ENCODE peak calls at places on chromosomes 16 and 17, in seven cellular contexts. One of them, this sample, is unnamed.

GRCh38 chr16:55496509-55497145 is 12.2 kb upstream of the LPCAT2 start:
- DNase-seq in frontal cortex: no peak
- DNase-seq in NCI-H69: no peak
- DNase-seq in memory B cell: no peak
- DNase-seq in colonic mucosa: no peak
- DNase-seq in stimulated activated naive B cell treated with anti-CD40 and anti-IgM and Interleukin-4, amounts not matched to agents 10 μg/mL and 1 μg/mL and 100 μg/mL, for 72 hours: no peak
- DNase-seq in left ventricle myocardium inferior: no peak
- DNase-seq in this sample: no peak

GRCh38 chr17:34081269-34081668 is 173.8 kb upstream of the CCL2 start:
- DNase-seq in stimulated activated naive B cell treated with anti-CD40 and anti-IgM and Interleukin-4, amounts not matched to agents 10 μg/mL and 1 μg/mL and 100 μg/mL, for 72 hours: no peak
- DNase-seq in frontal cortex: no peak
- DNase-seq in memory B cell: no peak
- DNase-seq in left ventricle myocardium inferior: no peak
- DNase-seq in NCI-H69: peak; percentile 28
- DNase-seq in colonic mucosa: no peak
- DNase-seq in this sample: no peak

GRCh38 chr17:57136355-57136754 is 51.3 kb downstream of the AKAP1 start:
- DNase-seq in memory B cell: no peak
- DNase-seq in left ventricle myocardium inferior: no peak
- DNase-seq in NCI-H69: no peak
- DNase-seq in colonic mucosa: no peak
- DNase-seq in stimulated activated naive B cell treated with anti-CD40 and anti-IgM and Interleukin-4, amounts not matched to agents 10 μg/mL and 1 μg/mL and 100 μg/mL, for 72 hours: no peak
- DNase-seq in frontal cortex: no peak
- DNase-seq in this sample: no peak

GRCh38 chr17:53227101-53227500 is 595.6 kb upstream of the KIF2B start:
- DNase-seq in NCI-H69: no peak
- DNase-seq in stimulated activated naive B cell treated with anti-CD40 and anti-IgM and Interleukin-4, amounts not matched to agents 10 μg/mL and 1 μg/mL and 100 μg/mL, for 72 hours: no peak
- DNase-seq in left ventricle myocardium inferior: no peak
- DNase-seq in frontal cortex: no peak
- DNase-seq in memory B cell: no peak
- DNase-seq in colonic mucosa: no peak
- DNase-seq in this sample: no peak

GRCh38 chr16:27204232-27204915 is 1.0 kb downstream of the KDM8 start:
- DNase-seq in NCI-H69: peak; percentile 70
- DNase-seq in memory B cell: no peak
- DNase-seq in stimulated activated naive B cell treated with anti-CD40 and anti-IgM and Interleukin-4, amounts not matched to agents 10 μg/mL and 1 μg/mL and 100 μg/mL, for 72 hours: no peak
- DNase-seq in colonic mucosa: no peak
- DNase-seq in left ventricle myocardium inferior: no peak
- DNase-seq in frontal cortex: no peak
- DNase-seq in this sample: no peak

GRCh38 chr16:48165961-48166578 is 10.3 kb upstream of the ABCC12 start:
- DNase-seq in frontal cortex: no peak
- DNase-seq in memory B cell: no peak
- DNase-seq in left ventricle myocardium inferior: no peak
- DNase-seq in NCI-H69: peak; percentile 20
- DNase-seq in colonic mucosa: no peak
- DNase-seq in stimulated activated naive B cell treated with anti-CD40 and anti-IgM and Interleukin-4, amounts not matched to agents 10 μg/mL and 1 μg/mL and 100 μg/mL, for 72 hours: no peak
- DNase-seq in this sample: no peak

GRCh38 chr16:83932955-83933673 is 19.9 kb upstream of the OSGIN1 start:
- DNase-seq in NCI-H69: no peak
- DNase-seq in stimulated activated naive B cell treated with anti-CD40 and anti-IgM and Interleukin-4, amounts not matched to agents 10 μg/mL and 1 μg/mL and 100 μg/mL, for 72 hours: no peak
- DNase-seq in colonic mucosa: no peak
- DNase-seq in left ventricle myocardium inferior: no peak
- DNase-seq in frontal cortex: no peak
- DNase-seq in memory B cell: no peak
- DNase-seq in this sample: no peak

GRCh38 chr17:57566724-57567123 is 178.4 kb downstream of the CCDC182 start:
- DNase-seq in left ventricle myocardium inferior: no peak
- DNase-seq in stimulated activated naive B cell treated with anti-CD40 and anti-IgM and Interleukin-4, amounts not matched to agents 10 μg/mL and 1 μg/mL and 100 μg/mL, for 72 hours: no peak
- DNase-seq in NCI-H69: peak; percentile 94
- DNase-seq in frontal cortex: no peak
- DNase-seq in memory B cell: no peak
- DNase-seq in colonic mucosa: no peak
- DNase-seq in this sample: peak; percentile 47

GRCh38 chr16:76668207-76668725 is 391.1 kb downstream of the CNTNAP4 start:
- DNase-seq in frontal cortex: no peak
- DNase-seq in stimulated activated naive B cell treated with anti-CD40 and anti-IgM and Interleukin-4, amounts not matched to agents 10 μg/mL and 1 μg/mL and 100 μg/mL, for 72 hours: no peak
- DNase-seq in memory B cell: no peak
- DNase-seq in colonic mucosa: no peak
- DNase-seq in NCI-H69: peak; percentile 36
- DNase-seq in left ventricle myocardium inferior: no peak
- DNase-seq in this sample: no peak

GRCh38 chr17:78899361-78900260 is 3.4 kb downstream of the CEP295NL start:
- DNase-seq in left ventricle myocardium inferior: peak; percentile 76
- DNase-seq in memory B cell: no peak
- DNase-seq in frontal cortex: no peak
- DNase-seq in stimulated activated naive B cell treated with anti-CD40 and anti-IgM and Interleukin-4, amounts not matched to agents 10 μg/mL and 1 μg/mL and 100 μg/mL, for 72 hours: no peak
- DNase-seq in NCI-H69: no peak
- DNase-seq in colonic mucosa: no peak
- DNase-seq in this sample: no peak

GRCh38 chr16:87234601-87235000 is 82.6 kb downstream of the C16orf95 start:
- DNase-seq in frontal cortex: no peak
- DNase-seq in memory B cell: no peak
- DNase-seq in NCI-H69: no peak
- DNase-seq in left ventricle myocardium inferior: no peak
- DNase-seq in colonic mucosa: no peak
- DNase-seq in stimulated activated naive B cell treated with anti-CD40 and anti-IgM and Interleukin-4, amounts not matched to agents 10 μg/mL and 1 μg/mL and 100 μg/mL, for 72 hours: no peak
- DNase-seq in this sample: no peak

GRCh38 chr16:57104706-57105105 is 12.3 kb downstream of the CPNE2 start:
- DNase-seq in stimulated activated naive B cell treated with anti-CD40 and anti-IgM and Interleukin-4, amounts not matched to agents 10 μg/mL and 1 μg/mL and 100 μg/mL, for 72 hours: no peak
- DNase-seq in memory B cell: no peak
- DNase-seq in left ventricle myocardium inferior: no peak
- DNase-seq in colonic mucosa: no peak
- DNase-seq in NCI-H69: no peak
- DNase-seq in frontal cortex: no peak
- DNase-seq in this sample: no peak

GRCh38 chr16:21590791-21591190 is 8.6 kb upstream of the METTL9 start:
- DNase-seq in frontal cortex: no peak
- DNase-seq in stimulated activated naive B cell treated with anti-CD40 and anti-IgM and Interleukin-4, amounts not matched to agents 10 μg/mL and 1 μg/mL and 100 μg/mL, for 72 hours: no peak
- DNase-seq in left ventricle myocardium inferior: no peak
- DNase-seq in colonic mucosa: no peak
- DNase-seq in NCI-H69: no peak
- DNase-seq in memory B cell: no peak
- DNase-seq in this sample: no peak

GRCh38 chr16:19694989-19695388 is 23.0 kb downstream of the KNOP1 start:
- DNase-seq in colonic mucosa: no peak
- DNase-seq in stimulated activated naive B cell treated with anti-CD40 and anti-IgM and Interleukin-4, amounts not matched to agents 10 μg/mL and 1 μg/mL and 100 μg/mL, for 72 hours: no peak
- DNase-seq in left ventricle myocardium inferior: no peak
- DNase-seq in memory B cell: no peak
- DNase-seq in frontal cortex: no peak
- DNase-seq in NCI-H69: peak; percentile 81
- DNase-seq in this sample: no peak

GRCh38 chr16:24670623-24671454 is 58.6 kb upstream of the TNRC6A start:
- DNase-seq in memory B cell: no peak
- DNase-seq in left ventricle myocardium inferior: peak; percentile 64
- DNase-seq in colonic mucosa: peak; percentile 26
- DNase-seq in stimulated activated naive B cell treated with anti-CD40 and anti-IgM and Interleukin-4, amounts not matched to agents 10 μg/mL and 1 μg/mL and 100 μg/mL, for 72 hours: peak; percentile 38
- DNase-seq in frontal cortex: peak; percentile 62
- DNase-seq in NCI-H69: peak; percentile 88
- DNase-seq in this sample: peak; percentile 75

GRCh38 chr16:30924086-30924714 is 828 bp downstream of the FBXL19 start:
- DNase-seq in NCI-H69: peak; percentile 50
- DNase-seq in colonic mucosa: peak; percentile 39
- DNase-seq in stimulated activated naive B cell treated with anti-CD40 and anti-IgM and Interleukin-4, amounts not matched to agents 10 μg/mL and 1 μg/mL and 100 μg/mL, for 72 hours: no peak
- DNase-seq in memory B cell: no peak
- DNase-seq in frontal cortex: peak; percentile 42
- DNase-seq in left ventricle myocardium inferior: no peak
- DNase-seq in this sample: no peak

GRCh38 chr17:81652901-81653771 is 3.2 kb downstream of the PDE6G start:
- DNase-seq in left ventricle myocardium inferior: no peak
- DNase-seq in memory B cell: no peak
- DNase-seq in stimulated activated naive B cell treated with anti-CD40 and anti-IgM and Interleukin-4, amounts not matched to agents 10 μg/mL and 1 μg/mL and 100 μg/mL, for 72 hours: no peak
- DNase-seq in colonic mucosa: no peak
- DNase-seq in NCI-H69: no peak
- DNase-seq in frontal cortex: no peak
- DNase-seq in this sample: no peak

This sample was measured in DMS79.